ENCODE peak calls at places on chromosomes 1 and 21, in six cellular contexts. B is prostate gland, V is RWPE2, P is WERI-Rb-1, F is psoas muscle, H is endothelial cell of umbilical vein. K is an unnamed sample.

GRCh38 chr1:32878183-32878582 is 7.5 kb upstream of the FNDC5 start:
- DNase-seq in B (no peak), V (no peak), P (no peak), F (no peak), H (no peak), K (no peak)

GRCh38 chr21:34648739-34649297 is 20.0 kb upstream of the CLIC6 start:
- DNase-seq in B (no peak), V (no peak), P (no peak), F (no peak), H (no peak), K (no peak)

GRCh38 chr1:40981702-40982448 is 2.4 kb downstream of the CTPS1 start:
- DNase-seq in B (no peak), V (no peak), P (no peak), F (no peak), H (no peak), K (no peak)

GRCh38 chr1:15114884-15115283 is 38.7 kb upstream of the TMEM51 start:
- DNase-seq in B (no peak), V (no peak), P (no peak), F (no peak), H (no peak), K (no peak)

GRCh38 chr1:101314244-101314643 is 77.4 kb downstream of the S1PR1 start:
- DNase-seq in B (no peak), V (no peak), P (no peak), F (no peak), H (no peak), K (no peak)

GRCh38 chr1:117651616-117652015 is 45.8 kb downstream of the TENT5C start:
- DNase-seq in B (no peak), V (no peak), P (no peak), F (no peak), H (no peak), K (no peak)

GRCh38 chr1:117447661-117448060 is 80.4 kb downstream of the MAN1A2 start:
- DNase-seq in B (no peak), V (no peak), P (no peak), F (no peak), H (no peak), K (no peak)

GRCh38 chr21:25171438-25171837 is 435.8 kb downstream of the MRPL39 start:
- DNase-seq in B (no peak), V (no peak), P (no peak), F (no peak), H (no peak), K (no peak)

GRCh38 chr1:183178490-183178889 is 7.6 kb upstream of the LAMC2 start:
- DNase-seq in B (no peak), V (no peak), P (no peak), F (no peak), H (no peak), K (no peak)

GRCh38 chr1:14597343-14598006 is 1.0 kb upstream of the KAZN start:
- DNase-seq in B (no peak), V (no peak), P (no peak), F (no peak), H (no peak), K (no peak)

GRCh38 chr21:16046625-16047340 is 317.0 kb downstream of the USP25 start:
- DNase-seq in B (no peak), V (no peak), P (no peak), F (no peak), H (no peak), K (no peak)

GRCh38 chr1:38275960-38276359 is 229.4 kb upstream of the POU3F1 start:
- DNase-seq in B (no peak), V (no peak), P (no peak), F (no peak), H (no peak), K (no peak)

GRCh38 chr1:95497566-95497965 is 263.6 kb downstream of the RWDD3 start:
- DNase-seq in B (no peak), V (no peak), P (no peak), F (no peak), H (no peak), K (no peak)

GRCh38 chr1:151166506-151166956 is 587 bp downstream of the SCNM1 start:
- DNase-seq in B (no peak), V (no peak), P (no peak), F (no peak), H (no peak), K (no peak)

GRCh38 chr1:211642870-211643269 is 32.6 kb downstream of the NEK2 start:
- DNase-seq in B (no peak), V (no peak), P (no peak), F (no peak), H (no peak), K (no peak)

GRCh38 chr1:231226161-231226560 is 14.9 kb upstream of the GNPAT start:
- DNase-seq in B (no peak), V (no peak), P (no peak), F (no peak), H (no peak), K (no peak)

GRCh38 chr1:14055442-14056225 is 355.6 kb downstream of the PRDM2 start:
- DNase-seq in B (no peak), V (no peak), P (no peak), F (no peak), H (no peak), K (no peak)

GRCh38 chr1:193494368-193494767 is 308.0 kb upstream of the B3GALT2 start:
- DNase-seq in B (no peak), V (no peak), P (no peak), F (no peak), H (no peak), K (no peak)

GRCh38 chr1:53862507-53862906 is 24.4 kb upstream of the NDC1 start:
- DNase-seq in B (no peak), V (no peak), P (no peak), F (no peak), H (no peak), K (no peak)

GRCh38 chr1:246724001-246724724 is at the start of gene SCCPDH:
- DNase-seq in B (peak; percentile 43), V (no peak), P (peak; percentile 88), F (peak; percentile 88), H (peak; percentile 79), K (peak; percentile 77)

GRCh38 chr1:203996126-203996525 is 76.8 kb upstream of the SOX13 start:
- DNase-seq in B (no peak), V (no peak), P (no peak), F (peak; percentile 64), H (no peak), K (no peak)

GRCh38 chr1:3917761-3918160 is 17.7 kb upstream of the C1orf174 start:
- DNase-seq in B (no peak), V (no peak), P (no peak), F (no peak), H (no peak), K (peak; percentile 61)

GRCh38 chr1:208231929-208232360 is 12.2 kb downstream of the PLXNA2 start:
- DNase-seq in B (no peak), V (no peak), P (no peak), F (no peak), H (peak; percentile 58), K (peak; percentile 36)

GRCh38 chr21:44880762-44881585 is 7.5 kb upstream of the PTTG1IP start:
- DNase-seq in B (no peak), V (no peak), P (no peak), F (peak; percentile 47), H (peak; percentile 94), K (no peak)

GRCh38 chr1:92087542-92087941 is 7.4 kb downstream of the BTBD8 start:
- DNase-seq in B (no peak), V (no peak), P (no peak), F (no peak), H (no peak), K (no peak)

DNA sequence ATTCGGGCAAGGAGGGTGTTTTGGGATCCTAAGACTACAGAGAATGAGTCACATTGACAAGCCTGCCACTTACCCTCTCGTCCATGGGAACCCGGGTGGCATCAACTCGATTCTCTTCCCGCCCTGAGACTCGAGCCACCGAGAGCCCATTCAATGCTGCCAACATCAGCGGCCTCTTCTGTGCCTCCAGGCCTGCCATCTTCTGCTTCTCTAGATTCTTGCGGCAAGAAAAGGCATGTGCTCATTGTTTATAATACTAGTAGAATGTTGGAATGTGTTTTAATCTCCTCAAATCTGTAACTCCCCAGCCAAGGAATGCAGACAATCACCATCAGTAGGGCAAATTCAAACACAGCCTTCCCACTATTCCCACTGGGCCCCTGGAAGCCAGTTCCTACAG is 96.9 kb downstream of the SMYD2 start:
- DNase-seq in B (peak; percentile 32), V (no peak), P (no peak), F (no peak), H (peak; percentile 17), K (no peak)
- H3K36me3 ChIP-seq in B (no peaks in the 10 kb centered on the region), V (peaks cover 62% of the 10 kb centered on the region), P (no peaks in the 10 kb centered on the region), F (peaks cover 90% of the 10 kb centered on the region), H (peaks cover 11% of the 10 kb centered on the region), K (peaks cover 18% of the 10 kb centered on the region)

GRCh38 chr1:1773874-1774273 is 4.4 kb downstream of the NADK start:
- DNase-seq in B (no peak), V (no peak), P (no peak), F (no peak), H (no peak), K (no peak)
- H3K36me3 ChIP-seq in B (no peaks in the 10 kb centered on the region), V (peaks cover 39% of the 10 kb centered on the region), P (peaks cover 41% of the 10 kb centered on the region), F (peaks cover 26% of the 10 kb centered on the region), H (no peaks in the 10 kb centered on the region), K (peaks cover 10% of the 10 kb centered on the region)

DNA sequence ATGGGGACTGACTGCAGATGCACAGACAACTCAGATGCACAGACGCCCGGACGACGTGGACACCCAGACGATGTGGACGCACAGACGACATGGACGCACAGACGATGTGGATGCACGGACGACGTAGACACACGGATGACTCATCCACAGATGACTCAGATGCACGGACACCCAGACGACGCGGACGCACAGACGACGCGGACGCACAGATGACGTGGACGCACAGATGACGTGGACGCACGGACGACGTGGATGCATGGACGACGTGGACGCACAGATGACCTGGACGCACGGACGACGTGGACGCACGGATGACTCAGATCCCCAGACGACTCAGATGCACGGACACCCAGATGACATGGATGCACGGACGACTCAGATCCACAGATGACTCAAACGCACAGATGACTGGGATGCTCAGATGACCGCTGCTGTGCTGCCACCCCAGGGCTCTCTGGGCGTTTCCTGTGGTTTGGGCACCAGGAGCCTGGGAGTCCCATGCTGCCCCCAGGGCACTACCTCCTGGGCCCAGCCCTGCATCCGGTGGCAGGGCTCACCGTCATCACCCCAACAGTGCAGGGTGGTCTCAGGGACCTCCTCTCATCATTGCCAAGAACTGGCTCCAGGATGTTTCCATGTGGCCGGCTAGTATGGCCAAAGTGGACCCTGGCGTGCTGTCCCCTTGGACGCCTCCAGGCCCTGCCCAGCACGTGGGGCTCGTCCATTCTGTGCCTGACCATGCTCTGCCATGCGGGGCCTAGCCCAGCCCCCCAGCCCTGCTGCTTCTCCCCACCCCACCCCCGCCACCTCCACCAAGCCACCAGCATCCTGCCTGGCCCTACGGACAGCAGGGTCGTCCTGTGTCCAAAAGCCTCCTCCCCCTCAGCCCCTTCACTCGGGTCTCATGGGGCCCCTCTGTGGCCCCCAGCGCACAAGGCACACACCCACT is 14.0 kb downstream of the FAAP20 start:
- DNase-seq in B (no peak), V (no peak), P (no peak), F (no peak), H (no peak), K (no peak)
- H3K36me3 ChIP-seq in B (no peaks in the 10 kb centered on the region), V (peaks cover 9% of the 10 kb centered on the region), P (peaks cover 11% of the 10 kb centered on the region), F (no peaks in the 10 kb centered on the region), H (no peaks in the 10 kb centered on the region), K (peaks cover 18% of the 10 kb centered on the region)

DNA sequence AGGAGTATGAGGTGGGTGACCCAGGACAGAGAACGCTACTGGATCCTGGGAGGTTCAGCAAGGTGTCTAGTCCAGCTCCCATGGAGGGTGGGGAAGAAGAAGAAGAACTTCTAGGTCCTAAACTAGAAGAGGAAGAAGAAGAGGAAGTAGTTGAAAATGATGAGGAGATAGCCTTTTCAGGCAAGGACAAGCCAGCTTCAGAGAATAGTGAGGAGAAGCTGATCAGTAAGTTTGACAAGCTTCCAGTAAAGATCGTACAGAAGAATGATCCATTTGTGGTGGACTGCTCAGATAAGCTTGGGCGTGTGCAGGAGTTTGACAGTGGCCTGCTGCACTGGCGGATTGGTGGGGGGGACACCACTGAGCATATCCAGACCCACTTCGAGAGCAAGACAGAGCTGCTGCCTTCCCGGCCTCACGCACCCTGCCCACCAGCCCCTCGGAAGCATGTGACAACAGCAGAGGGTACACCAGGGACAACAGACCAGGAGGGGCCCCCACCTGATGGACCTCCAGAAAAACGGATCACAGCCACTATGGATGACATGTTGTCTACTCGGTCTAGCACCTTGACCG is 8.6 kb upstream of the PIGV start:
- DNase-seq in B (no peak), V (no peak), P (no peak), F (no peak), H (no peak), K (no peak)
- H3K36me3 ChIP-seq in B (peaks cover 10% of the 10 kb centered on the region), V (peaks cover 91% of the 10 kb centered on the region), P (peaks cover 87% of the 10 kb centered on the region), F (peaks cover 79% of the 10 kb centered on the region), H (peaks cover 43% of the 10 kb centered on the region), K (peaks cover 81% of the 10 kb centered on the region)

K was measured in suprapubic skin.